ENCODE peak calls at places on chromosomes 5 and 9, in four cellular contexts. Q is IMR-90, W is neuronal stem cell, J is mesenchymal stem cell. I is an unnamed sample.

GRCh38 chr5:10607666-10608442 is 44.0 kb downstream of the ANKRD33B start:
- DNase-seq in W (no peak), Q (peak), J (peak), I (peak)

GRCh38 chr9:69919461-69920061 is 98.9 kb downstream of the CFAP95 start:
- DNase-seq in W (peak), Q (peak), J (peak), I (peak)

GRCh38 chr5:76406567-76407155 is 3.6 kb downstream of the IQGAP2 start:
- DNase-seq in Q (no peak), W (no peak), J (no peak), I (no peak)

GRCh38 chr9:111412280-111412679 is 71.9 kb downstream of the ECPAS start:
- DNase-seq in J (no peak), W (no peak), Q (no peak), I (no peak)

GRCh38 chr5:8750100-8750499 is 795.8 kb downstream of the SEMA5A start:
- DNase-seq in J (no peak), Q (peak), W (no peak), I (no peak)

GRCh38 chr9:123834218-123834906 is 95.6 kb downstream of the DENND1A start:
- DNase-seq in W (peak), Q (peak), J (peak), I (peak)

GRCh38 chr5:53430618-53431252 is 49.7 kb upstream of the FST start:
- DNase-seq in W (no peak), J (peak), Q (peak), I (peak)

GRCh38 chr5:154783774-154784460 is 28.7 kb downstream of the LARP1 start:
- DNase-seq in J (no peak), Q (peak), W (no peak), I (no peak)

GRCh38 chr9:135823036-135823435 is 84.3 kb downstream of the CAMSAP1 start:
- DNase-seq in J (no peak), Q (no peak), W (no peak), I (no peak)

GRCh38 chr5:180591249-180591887 is at the start of gene SCGB3A1:
- DNase-seq in W (no peak), J (no peak), Q (no peak), I (no peak)

GRCh38 chr5:142561029-142561428 is 124.9 kb downstream of the FGF1 start:
- DNase-seq in Q (peak), W (no peak), J (no peak), I (no peak)

GRCh38 chr9:38689678-38690077 is 30.3 kb downstream of the FAM240B start:
- DNase-seq in W (peak), J (peak), Q (peak), I (no peak)

GRCh38 chr9:116049506-116049905 is 104.1 kb upstream of the PAPPA start:
- DNase-seq in Q (no peak), J (no peak), W (no peak), I (no peak)

GRCh38 chr5:109805472-109805871 is 115.7 kb downstream of the MAN2A1 start:
- DNase-seq in Q (peak), J (peak), W (no peak), I (no peak)

GRCh38 chr5:126385509-126385908 is 37.7 kb upstream of the GRAMD2B start:
- DNase-seq in W (no peak), J (no peak), Q (no peak), I (peak)
- H3K4ac ChIP-seq in W (no peak), J (no peak), Q (peak), I (no peak)

GRCh38 chr9:8734760-8735159 is 935.2 kb upstream of the DMAC1 start:
- DNase-seq in J (no peak), Q (no peak), W (no peak), I (peak)
- H3K4ac ChIP-seq in J (no peak), Q (no peak), W (no peak), I (no peak)

GRCh38 chr9:105117111-105117682 is 127.3 kb upstream of the SLC44A1 start:
- DNase-seq in Q (no peak), J (no peak), W (no peak), I (no peak)

GRCh38 chr9:105114318-105114717 is 130.1 kb upstream of the SLC44A1 start:
- DNase-seq in J (no peak), Q (no peak), W (no peak), I (no peak)

GRCh38 chr9:105118646-105119045 is 125.8 kb upstream of the SLC44A1 start:
- DNase-seq in Q (no peak), J (no peak), W (no peak), I (peak)

GRCh38 chr9:105116047-105116868 is 128.2 kb upstream of the SLC44A1 start:
- DNase-seq in W (peak), Q (no peak), J (no peak), I (peak)

GRCh38 chr9:105114956-105115728 is 129.3 kb upstream of the SLC44A1 start:
- DNase-seq in W (no peak), Q (peak), J (peak), I (no peak)
- H3K4ac ChIP-seq in W (no peak), Q (no peak), J (no peak), I (no peak)

DNA sequence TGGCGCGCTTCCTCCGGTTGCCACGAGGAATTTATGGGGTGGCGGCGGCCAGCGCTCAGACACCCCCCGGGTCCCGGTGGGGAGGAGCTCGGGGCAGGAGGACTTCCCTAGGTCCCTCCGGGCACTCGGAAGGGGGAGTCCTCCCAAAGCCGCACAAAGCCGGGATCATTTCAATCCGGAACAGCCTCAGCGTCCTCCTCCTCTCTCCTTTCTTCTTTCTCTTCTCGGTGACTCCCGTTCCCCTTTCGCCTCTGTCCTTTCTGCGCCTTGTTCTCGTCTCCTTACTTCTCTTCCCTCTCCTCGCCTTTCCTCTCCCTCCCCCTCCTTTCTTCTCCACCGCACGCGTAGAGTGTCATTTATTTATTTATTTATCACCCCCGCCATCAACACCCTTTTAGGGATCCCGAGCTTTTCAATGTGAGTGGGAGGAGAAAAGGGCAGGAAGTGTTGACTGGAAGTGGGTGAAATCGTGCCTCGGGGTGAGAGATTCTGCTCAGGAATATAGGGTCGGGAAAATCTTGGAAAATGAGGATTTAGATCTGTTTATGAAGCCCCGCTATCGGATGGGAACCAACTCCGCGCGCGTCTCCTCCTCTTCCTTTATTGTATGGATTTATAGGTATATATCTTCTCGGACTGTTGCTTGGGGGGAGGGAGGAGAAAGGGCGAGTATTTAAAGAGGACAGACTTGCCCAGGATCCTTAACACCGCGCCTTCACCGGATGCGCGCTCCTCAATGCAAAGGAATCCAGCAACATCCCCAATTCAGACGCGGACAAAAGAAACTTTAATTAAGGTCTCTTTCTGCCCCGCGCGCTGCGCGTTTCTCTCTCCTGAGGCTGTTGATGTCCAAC is 2.0 kb upstream of the ZNF462 start:
- DNase-seq in Q (peak), W (peak), J (peak), I (peak)
- H3K4ac ChIP-seq in Q (peak), W (peak), J (peak), I (peak)

GRCh38 chr5:108084105-108084504 is 297.8 kb downstream of the FBXL17 start:
- DNase-seq in W (no peak), Q (peak), J (no peak), I (no peak)

GRCh38 chr5:108081707-108082106 is 300.2 kb downstream of the FBXL17 start:
- DNase-seq in W (no peak), Q (no peak), J (no peak), I (no peak)

GRCh38 chr5:108078345-108078744 is 303.6 kb downstream of the FBXL17 start:
- DNase-seq in W (no peak), Q (no peak), J (no peak), I (no peak)

GRCh38 chr5:108078882-108079281 is 303.0 kb downstream of the FBXL17 start:
- DNase-seq in W (no peak), Q (no peak), J (no peak), I (no peak)

GRCh38 chr5:108079754-108080153 is 302.1 kb downstream of the FBXL17 start:
- DNase-seq in Q (no peak), W (no peak), J (no peak), I (no peak)
- H3K4ac ChIP-seq in Q (no peak), W (no peak), J (no peak), I (no peak)

GRCh38 chr5:172942556-172942955 is 16.7 kb upstream of the RPL26L1 start:
- DNase-seq in J (no peak), Q (no peak), W (no peak), I (no peak)

GRCh38 chr5:172943906-172944305 is 15.3 kb upstream of the RPL26L1 start:
- DNase-seq in J (no peak), W (no peak), Q (no peak), I (no peak)

GRCh38 chr5:172945151-172945550 is 14.1 kb upstream of the RPL26L1 start:
- DNase-seq in W (no peak), J (no peak), Q (no peak), I (no peak)

GRCh38 chr5:172944741-172945140 is 14.5 kb upstream of the RPL26L1 start:
- DNase-seq in J (no peak), Q (peak), W (no peak), I (no peak)

DNA sequence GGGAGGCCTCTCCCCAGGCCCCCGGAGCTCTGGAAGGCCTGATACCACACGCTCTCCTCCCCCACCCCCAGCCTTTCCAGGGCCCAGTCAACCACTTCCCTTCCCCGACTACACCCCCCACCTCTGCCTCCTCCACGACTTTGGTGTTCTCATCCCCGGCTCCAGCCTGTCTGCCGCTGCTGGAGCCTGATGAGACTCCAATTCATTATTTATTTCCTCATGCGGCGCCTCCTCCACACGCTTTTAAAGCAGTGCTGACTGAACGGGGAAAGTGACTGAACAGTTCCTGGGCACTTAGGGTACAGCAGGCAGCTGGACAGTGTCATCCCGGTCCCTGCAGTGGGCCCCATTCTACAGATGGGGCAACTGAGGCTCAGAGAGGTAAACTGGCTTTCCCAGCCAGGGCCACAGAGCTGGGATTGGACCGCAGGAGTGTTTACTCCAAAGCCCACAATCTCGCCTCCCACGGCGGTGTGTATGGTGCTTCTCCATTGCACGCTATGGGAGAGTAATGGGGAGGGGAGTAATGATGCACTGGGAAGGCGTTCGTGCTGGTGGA is 15.9 kb upstream of the RPL26L1 start:
- DNase-seq in W (no peak), Q (peak), J (peak), I (no peak)
- H3K4ac ChIP-seq in W (no peak), Q (peak), J (no peak), I (no peak)

DNA sequence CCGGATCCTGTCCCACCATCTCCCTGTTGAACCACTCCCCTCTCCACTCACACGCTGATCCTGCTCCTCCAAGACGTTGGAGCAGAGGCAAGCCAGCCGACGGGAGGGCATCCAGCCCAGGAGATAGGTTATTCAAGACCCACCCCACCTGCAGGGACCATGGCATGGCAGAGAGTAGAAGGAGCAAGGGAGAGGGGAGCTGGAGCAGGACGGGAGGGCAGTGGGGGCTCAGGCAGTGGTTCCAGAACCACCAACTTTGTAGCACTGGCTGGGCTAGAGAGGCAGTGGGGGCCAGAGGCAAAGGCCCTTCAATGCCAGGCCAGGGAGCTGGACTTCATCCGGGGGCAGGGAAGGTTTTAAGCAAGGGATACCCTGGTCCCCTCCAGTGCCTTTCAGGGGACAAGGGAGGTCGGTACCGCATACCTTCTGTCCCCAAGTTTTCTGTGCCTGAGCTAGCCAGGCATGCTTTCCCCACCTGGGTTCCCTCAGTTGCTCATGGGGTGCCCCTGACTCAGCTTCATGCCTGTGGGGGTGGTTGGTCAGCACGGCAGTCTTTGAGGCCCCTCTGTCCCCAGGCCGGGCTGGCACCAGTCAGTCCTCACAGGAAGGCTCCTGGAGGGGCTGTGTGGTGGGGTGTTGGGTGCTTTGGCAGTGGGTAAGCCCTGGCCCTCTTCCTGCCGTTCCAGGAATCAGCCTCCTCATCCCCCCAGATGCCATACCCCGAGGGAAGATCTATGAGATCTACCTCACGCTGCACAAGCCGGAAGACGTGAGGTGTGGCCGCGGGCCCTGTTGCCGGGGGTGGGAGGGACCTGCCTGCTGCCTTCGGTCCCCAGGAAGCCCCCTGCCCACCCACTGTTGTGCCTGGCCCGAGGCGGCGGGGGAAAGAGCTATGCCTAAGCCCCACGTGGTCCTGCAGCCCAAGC is 22.4 kb downstream of the HK3 start:
- DNase-seq in Q (no peak), W (no peak), J (no peak), I (no peak)
- H3K4ac ChIP-seq in Q (no peak), W (no peak), J (no peak), I (no peak)

GRCh38 chr5:138724470-138725146 is 28.6 kb upstream of the CTNNA1 start:
- DNase-seq in J (peak), W (no peak), Q (no peak), I (peak)
- H3K4ac ChIP-seq in J (no peak), W (no peak), Q (no peak), I (no peak)

DNA sequence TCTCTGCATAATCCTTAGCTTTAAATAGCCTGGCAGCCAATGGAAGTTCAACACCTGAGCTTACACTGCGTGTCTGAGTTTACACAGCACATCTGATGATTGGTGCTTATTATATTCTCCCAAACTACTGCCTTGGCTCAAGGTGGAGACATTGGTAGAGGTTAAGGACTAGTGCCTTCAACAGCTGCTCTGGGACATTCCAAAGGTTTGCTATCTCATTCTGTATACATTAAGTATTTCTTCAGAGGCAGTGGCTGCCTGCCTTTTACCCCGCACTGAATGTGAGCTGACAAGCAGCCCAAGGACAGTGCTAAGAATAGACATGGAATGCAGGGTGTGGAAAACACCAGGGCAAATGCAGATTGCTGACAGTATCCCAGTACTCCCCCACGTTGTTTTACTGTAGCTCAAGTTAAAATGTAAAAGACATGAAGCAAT is 1.6 kb downstream of the HSPB3 start:
- DNase-seq in J (peak), W (no peak), Q (peak), I (peak)
- H3K4ac ChIP-seq in J (no peak), W (no peak), Q (peak), I (no peak)

I was measured in trophoblast cell.